ENCODE peak calls at places on chromosomes 4 and X, in eight cellular contexts. P is coronary artery, Q is choroid plexus epithelial cell, C is stomach, N is HFFc6, B is astrocyte of the spinal cord, L is upper lobe of left lung, U is fibroblast of lung. V is an unnamed sample.

GRCh38 chr4:123418486-123418931 is 21.9 kb downstream of the SPRY1 start:
- DNase-seq in C (peak; percentile 43), U (peak; percentile 96), N (peak; percentile 85), P (no peak), Q (peak; percentile 95), L (peak; percentile 40), B (peak; percentile 94), V (no peak)

GRCh38 chrX:31353095-31353494 is 281.3 kb upstream of the FTHL17 start:
- DNase-seq in B (peak; percentile 45), Q (peak; percentile 67), C (no peak), N (peak; percentile 69), L (no peak), P (no peak), U (peak; percentile 76), V (no peak)

GRCh38 chr4:173257732-173258717 is 76.1 kb downstream of the HMGB2 start:
- DNase-seq in P (no peak), L (peak; percentile 56), Q (peak; percentile 88), N (peak; percentile 36), B (peak; percentile 74), U (peak; percentile 61), C (peak; percentile 55), V (no peak)

GRCh38 chrX:150212672-150213480 is 150.2 kb upstream of the MAMLD1 start:
- DNase-seq in L (peak; percentile 20), Q (peak; percentile 65), N (no peak), C (peak; percentile 57), B (peak; percentile 12), P (peak; percentile 40), U (no peak), V (no peak)

GRCh38 chr4:138235419-138235952 is 6.7 kb downstream of the SLC7A11 start:
- DNase-seq in Q (peak; percentile 80), P (no peak), C (no peak), N (peak; percentile 97), L (no peak), U (peak; percentile 92), B (peak; percentile 84), V (no peak)

GRCh38 chrX:52424658-52425057 is 55.8 kb downstream of the XAGE2 start:
- DNase-seq in C (no peak), Q (peak; percentile 26), L (no peak), P (no peak), U (peak; percentile 45), B (peak; percentile 11), N (peak; percentile 61), V (no peak)

GRCh38 chrX:97882306-97882705 is 998.6 kb downstream of the RPA4 start:
- DNase-seq in L (no peak), U (no peak), C (no peak), B (no peak), N (peak; percentile 10), Q (no peak), P (no peak), V (no peak)

GRCh38 chr4:76458829-76459228 is 23.8 kb downstream of the SHROOM3 start:
- DNase-seq in C (no peak), N (no peak), U (peak; percentile 61), Q (no peak), L (no peak), P (no peak), B (no peak), V (no peak)

GRCh38 chr4:177012918-177013545 is 220.3 kb upstream of the VEGFC start:
- DNase-seq in P (no peak), L (no peak), C (no peak), B (no peak), U (no peak), Q (no peak), N (peak; percentile 48), V (no peak)

GRCh38 chr4:26321326-26322276 is 787 bp downstream of the RBPJ start:
- DNase-seq in C (no peak), N (no peak), U (peak; percentile 39), B (no peak), P (peak; percentile 73), Q (peak; percentile 60), L (peak; percentile 29), V (peak; percentile 70)

GRCh38 chr4:2791518-2792395 is 1.1 kb upstream of the SH3BP2 start:
- DNase-seq in U (no peak), N (no peak), C (peak; percentile 25), L (peak; percentile 31), P (no peak), Q (no peak), B (no peak), V (no peak)

GRCh38 chr4:577499-578450 is 1.7 kb upstream of the TMEM271 start:
- DNase-seq in Q (peak; percentile 17), L (no peak), B (peak; percentile 2), C (no peak), N (peak; percentile 1), P (no peak), U (peak; percentile 36), V (no peak)

GRCh38 chr4:58507079-58507478 is 1396.9 kb upstream of the IGFBP7 start:
- DNase-seq in P (no peak), B (no peak), U (no peak), C (no peak), Q (no peak), L (no peak), N (no peak), V (no peak)

GRCh38 chr4:23438764-23439163 is 451.1 kb downstream of the PPARGC1A start:
- DNase-seq in P (no peak), Q (no peak), L (no peak), B (peak; percentile 12), N (no peak), U (peak; percentile 84), C (no peak), V (no peak)

DNA sequence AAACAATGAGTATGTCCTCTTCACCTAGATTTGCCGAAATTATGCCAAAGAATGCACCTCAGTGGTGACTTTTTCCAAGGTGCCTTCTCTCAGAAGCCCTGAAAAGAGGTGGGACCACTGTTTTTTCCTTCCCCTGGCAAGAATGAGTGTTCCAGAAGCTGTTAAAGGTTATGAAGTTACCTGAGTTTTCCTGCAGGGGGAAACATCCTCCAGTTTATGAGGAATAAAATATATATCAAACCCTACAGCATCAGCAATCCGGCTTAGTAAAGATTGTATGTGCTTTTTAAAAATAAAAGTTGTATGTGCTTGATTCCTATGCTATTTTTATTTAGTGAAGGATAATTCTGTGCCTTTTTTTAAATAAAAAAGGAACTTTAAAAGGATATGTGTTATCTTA is 73.3 kb downstream of the RBM46 start:
- DNase-seq in L (no peak), Q (peak; percentile 10), U (no peak), C (no peak), N (no peak), P (no peak), B (no peak), V (no peak)
- TF ChIP-seq CTCF in L (no peak), Q (peak; percentile 10), U (peak; percentile 16), C (no peak), N (no peak), P (no peak), B (peak; percentile 6), V (peak; percentile 67)

GRCh38 chr4:184806246-184806550 is 19.6 kb downstream of the ACSL1 start:
- DNase-seq in N (no peak), U (no peak), B (no peak), P (no peak), C (no peak), Q (no peak), L (peak; percentile 30), V (no peak)

GRCh38 chr4:184806711-184807110 is 19.1 kb downstream of the ACSL1 start:
- DNase-seq in C (no peak), N (no peak), U (no peak), L (no peak), B (no peak), Q (no peak), P (no peak), V (no peak)

GRCh38 chr4:184808719-184809062 is 17.1 kb downstream of the ACSL1 start:
- DNase-seq in U (no peak), C (no peak), B (no peak), L (no peak), Q (no peak), N (no peak), P (no peak), V (no peak)

GRCh38 chr4:184807261-184807660 is 18.5 kb downstream of the ACSL1 start:
- DNase-seq in P (no peak), Q (no peak), U (peak; percentile 22), L (peak; percentile 72), B (peak; percentile 16), C (peak; percentile 73), N (no peak), V (no peak)

GRCh38 chr4:184807797-184808718 is 17.7 kb downstream of the ACSL1 start:
- DNase-seq in N (peak; percentile 71), U (peak; percentile 81), B (peak; percentile 76), C (peak; percentile 49), Q (peak; percentile 84), L (peak; percentile 73), P (no peak), V (no peak)
- TF ChIP-seq CTCF in N (no peak), U (no peak), B (peak; percentile 15), C (no peak), Q (no peak), L (no peak), P (no peak), V (no peak)

DNA sequence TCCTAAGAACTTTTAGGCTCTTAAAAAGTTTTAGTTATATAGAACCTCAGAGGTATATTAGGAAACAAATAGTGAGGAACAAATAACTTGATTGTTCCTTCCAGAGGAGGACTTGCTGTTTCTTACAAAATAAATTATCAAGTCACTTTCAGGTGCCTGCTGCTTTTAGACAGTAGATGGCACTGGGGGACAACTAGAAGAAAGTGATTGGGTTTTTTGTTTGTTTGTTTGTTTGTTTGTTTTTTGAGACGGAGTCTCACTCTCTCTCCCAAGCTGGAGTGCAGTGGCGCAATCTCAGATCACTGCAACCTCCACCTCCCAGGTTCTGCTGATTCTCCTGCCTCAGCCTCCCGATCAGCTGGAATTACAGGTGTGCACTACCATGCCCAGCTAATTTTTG is 35.4 kb upstream of the CDKL5 start:
- DNase-seq in P (no peak), L (no peak), Q (no peak), B (no peak), C (no peak), N (no peak), U (no peak), V (no peak)
- TF ChIP-seq CTCF in P (no peak), L (no peak), Q (no peak), B (no peak), C (no peak), N (peak; percentile 26), U (no peak), V (peak; percentile 28)

DNA sequence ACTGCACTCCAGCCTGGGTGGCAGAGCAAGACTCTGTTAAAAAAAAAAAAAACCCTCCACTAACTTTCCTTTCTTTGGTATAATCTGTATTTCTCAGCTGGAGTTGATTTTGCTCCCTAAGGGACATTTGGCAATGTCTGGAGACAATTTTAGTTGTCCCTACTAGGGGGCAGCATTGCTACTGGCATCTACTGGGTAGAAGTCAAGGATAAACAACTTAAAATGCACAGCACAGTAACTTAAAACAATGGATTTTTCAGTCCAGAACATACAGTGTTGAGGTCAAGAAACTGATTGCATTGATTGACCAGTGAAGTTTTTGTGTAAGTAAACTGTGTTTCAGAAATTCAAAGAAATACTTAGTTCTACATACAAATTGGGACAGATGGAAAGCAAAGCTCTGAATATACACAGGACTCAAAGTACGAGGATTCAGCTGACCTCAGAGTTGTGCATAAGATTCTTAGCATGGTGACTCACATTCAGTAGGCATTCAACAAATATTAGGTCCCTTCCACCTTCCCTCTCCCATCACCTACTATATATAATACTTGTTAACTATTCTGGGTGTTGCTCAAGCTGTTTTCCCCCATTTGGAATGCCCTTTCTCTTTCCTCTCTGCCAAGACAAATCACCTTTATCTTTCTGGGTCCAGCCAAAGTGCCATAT is 8.8 kb downstream of the DDX53 start:
- DNase-seq in N (peak; percentile 40), U (peak; percentile 49), Q (peak; percentile 57), P (no peak), B (peak; percentile 53), C (no peak), L (no peak), V (no peak)
- TF ChIP-seq CTCF in N (peak; percentile 71), U (peak; percentile 50), Q (peak; percentile 54), P (no peak), B (peak; percentile 43), C (no peak), L (no peak), V (peak; percentile 70)